ENCODE peak calls at places on chromosome 6, in five cellular contexts. One of them, this sample, is unnamed.

GRCh38 chr6:164532546-164533362 is 776.7 kb downstream of the C6orf118 start:
- DNase-seq in HepG2: no peak
- DNase-seq in GM12878: no peak
- DNase-seq in H1: no peak
- DNase-seq in K562: no peak
- DNase-seq in this sample: no peak

GRCh38 chr6:2850480-2851150 is 9.0 kb upstream of the SERPINB1 start:
- DNase-seq in HepG2: no peak
- DNase-seq in GM12878: no peak
- DNase-seq in H1: no peak
- DNase-seq in K562: no peak
- DNase-seq in this sample: no peak

GRCh38 chr6:22401206-22401605 is 104.4 kb upstream of the PRL start:
- DNase-seq in H1: no peak
- DNase-seq in GM12878: no peak
- DNase-seq in K562: no peak
- DNase-seq in HepG2: no peak
- DNase-seq in this sample: no peak

GRCh38 chr6:56860466-56860865 is 94.4 kb upstream of the BEND6 start:
- DNase-seq in HepG2: no peak
- DNase-seq in K562: no peak
- DNase-seq in GM12878: no peak
- DNase-seq in H1: no peak
- DNase-seq in this sample: no peak

GRCh38 chr6:149852180-149852579 is 12.0 kb downstream of the LRP11 start:
- DNase-seq in GM12878: peak
- DNase-seq in K562: no peak
- DNase-seq in H1: no peak
- DNase-seq in HepG2: no peak
- DNase-seq in this sample: no peak

GRCh38 chr6:170020041-170020583 is 268.7 kb downstream of the ERMARD start:
- DNase-seq in GM12878: no peak
- DNase-seq in HepG2: no peak
- DNase-seq in H1: no peak
- DNase-seq in K562: no peak
- DNase-seq in this sample: no peak

GRCh38 chr6:83517500-83517899 is 5.2 kb downstream of the PRSS35 start:
- DNase-seq in K562: no peak
- DNase-seq in GM12878: no peak
- DNase-seq in H1: no peak
- DNase-seq in HepG2: no peak
- DNase-seq in this sample: no peak

GRCh38 chr6:35562060-35562459 is 49.4 kb upstream of the TULP1 start:
- DNase-seq in K562: no peak
- DNase-seq in HepG2: no peak
- DNase-seq in GM12878: no peak
- DNase-seq in H1: no peak
- DNase-seq in this sample: no peak

GRCh38 chr6:131001113-131001776 is 61.8 kb downstream of the EPB41L2 start:
- DNase-seq in HepG2: no peak
- DNase-seq in GM12878: no peak
- DNase-seq in K562: no peak
- DNase-seq in H1: no peak
- DNase-seq in this sample: no peak

GRCh38 chr6:45488884-45489283 is 111.2 kb upstream of the SUPT3H start:
- DNase-seq in K562: no peak
- DNase-seq in HepG2: no peak
- DNase-seq in H1: no peak
- DNase-seq in GM12878: no peak
- DNase-seq in this sample: no peak

GRCh38 chr6:35400901-35401311 is 51.2 kb upstream of the FANCE start:
- DNase-seq in GM12878: no peak
- DNase-seq in H1: no peak
- DNase-seq in HepG2: no peak
- DNase-seq in K562: no peak
- DNase-seq in this sample: no peak

GRCh38 chr6:4402477-4402976 is 267.2 kb upstream of the ECI2 start:
- DNase-seq in HepG2: peak
- DNase-seq in K562: no peak
- DNase-seq in GM12878: no peak
- DNase-seq in H1: no peak
- DNase-seq in this sample: no peak

GRCh38 chr6:167093922-167094432 is 28.9 kb upstream of the CCR6 start:
- DNase-seq in HepG2: no peak
- DNase-seq in GM12878: peak
- DNase-seq in K562: no peak
- DNase-seq in H1: no peak
- DNase-seq in this sample: no peak
- TF ChIP-seq ATF2 in HepG2: no peak
- TF ChIP-seq ATF2 in GM12878: no peak
- TF ChIP-seq ATF2 in K562: no peak
- TF ChIP-seq ATF2 in H1: no peak
- TF ChIP-seq ATF2 in this sample: no peak

DNA sequence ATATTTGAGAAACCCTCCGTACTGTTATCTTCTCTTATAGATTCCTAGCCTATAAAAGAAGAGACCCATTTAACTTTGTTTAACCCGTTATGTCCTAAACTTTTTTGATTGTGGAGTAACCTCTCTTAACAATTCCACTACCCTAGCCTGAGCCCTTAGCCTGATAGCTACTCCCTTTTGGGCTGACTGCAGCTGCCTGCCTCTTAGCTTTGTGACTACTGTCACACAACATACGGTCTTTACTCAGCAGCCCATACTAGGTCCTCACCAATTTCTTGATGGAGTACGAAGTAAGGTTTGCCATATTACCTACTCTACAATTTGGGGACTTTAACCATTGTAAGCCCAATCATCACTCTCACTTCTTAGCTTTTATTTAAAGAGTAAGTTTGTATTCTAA is 72.7 kb downstream of the QRSL1 start:
- DNase-seq in K562: no peak
- DNase-seq in HepG2: no peak
- DNase-seq in H1: no peak
- DNase-seq in GM12878: no peak
- DNase-seq in this sample: no peak
- TF ChIP-seq ATF2 in K562: no peak
- TF ChIP-seq ATF2 in HepG2: no peak
- TF ChIP-seq ATF2 in H1: no peak
- TF ChIP-seq ATF2 in GM12878: no peak
- TF ChIP-seq ATF2 in this sample: no peak

DNA sequence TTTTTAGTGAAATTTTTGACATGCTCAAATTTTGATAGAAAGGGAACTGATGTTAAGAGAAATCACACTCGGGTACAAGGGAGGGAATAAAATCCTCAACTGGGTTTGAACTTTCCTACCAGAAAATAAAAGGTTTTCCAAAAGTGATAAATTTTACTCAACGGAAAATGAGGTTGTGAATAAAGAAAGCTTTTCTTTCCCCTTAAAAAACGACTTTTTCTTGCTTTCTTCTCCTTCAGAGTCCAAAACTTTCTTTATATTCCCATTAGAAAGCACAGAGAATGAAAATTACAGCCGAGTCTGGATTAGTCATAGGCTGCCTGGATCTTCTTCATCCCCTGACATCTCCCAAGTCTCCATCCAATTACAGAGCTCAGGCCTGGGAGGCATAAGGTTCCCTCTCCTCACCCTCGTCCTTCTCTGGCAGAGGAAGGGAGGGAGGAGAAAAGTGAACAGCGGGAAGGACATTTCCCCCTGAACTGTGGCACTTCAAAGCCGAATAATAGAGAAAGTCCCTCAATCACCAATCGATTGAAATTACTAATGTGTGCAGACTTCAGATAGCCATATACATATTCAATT is 28.1 kb upstream of the QKI start:
- DNase-seq in K562: no peak
- DNase-seq in HepG2: no peak
- DNase-seq in GM12878: no peak
- DNase-seq in H1: no peak
- DNase-seq in this sample: no peak
- TF ChIP-seq ATF2 in K562: no peak
- TF ChIP-seq ATF2 in HepG2: no peak
- TF ChIP-seq ATF2 in GM12878: no peak
- TF ChIP-seq ATF2 in H1: no peak
- TF ChIP-seq ATF2 in this sample: no peak

DNA sequence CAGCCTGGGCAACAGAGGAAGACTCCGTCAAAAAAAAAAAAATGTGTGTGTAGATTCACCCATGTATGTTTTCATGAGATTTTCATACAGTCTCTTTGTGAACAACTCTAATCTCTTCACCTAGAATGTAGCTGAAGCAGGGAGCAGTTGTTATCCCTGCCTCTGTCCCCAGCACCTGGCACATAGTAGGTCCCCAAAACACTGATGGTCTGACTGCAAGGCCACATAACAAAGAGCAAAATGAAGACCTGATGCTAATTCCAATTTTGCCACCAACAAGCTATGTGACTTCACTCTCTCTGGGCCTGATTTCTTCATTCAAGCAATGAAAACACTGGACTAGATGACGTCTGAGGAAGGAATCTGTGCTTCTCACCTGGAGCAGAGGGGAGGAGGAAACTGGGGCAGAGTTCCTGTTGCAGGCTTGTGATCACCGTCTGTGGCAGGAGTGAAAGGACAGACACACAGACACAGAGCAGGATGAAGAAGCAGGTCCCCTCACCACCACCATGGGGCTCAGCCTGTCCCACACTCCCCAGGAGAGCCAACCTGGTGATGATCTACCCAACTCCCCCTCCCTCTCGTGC is 4.6 kb downstream of the SLC44A4 start:
- DNase-seq in HepG2: no peak
- DNase-seq in K562: no peak
- DNase-seq in GM12878: no peak
- DNase-seq in H1: no peak
- DNase-seq in this sample: no peak
- TF ChIP-seq ATF2 in HepG2: no peak
- TF ChIP-seq ATF2 in K562: no peak
- TF ChIP-seq ATF2 in GM12878: no peak
- TF ChIP-seq ATF2 in H1: no peak
- TF ChIP-seq ATF2 in this sample: no peak

GRCh38 chr6:53020005-53020744 is 25.1 kb upstream of the GSTA4 start:
- DNase-seq in K562: peak
- DNase-seq in GM12878: no peak
- DNase-seq in H1: no peak
- DNase-seq in HepG2: no peak
- DNase-seq in this sample: no peak
- TF ChIP-seq ATF2 in K562: no peak
- TF ChIP-seq ATF2 in GM12878: no peak
- TF ChIP-seq ATF2 in H1: no peak
- TF ChIP-seq ATF2 in HepG2: no peak
- TF ChIP-seq ATF2 in this sample: no peak

GRCh38 chr6:89411269-89412070 is 603 bp downstream of the RRAGD start:
- DNase-seq in GM12878: no peak
- DNase-seq in K562: no peak
- DNase-seq in HepG2: no peak
- DNase-seq in H1: no peak
- DNase-seq in this sample: peak
- TF ChIP-seq ATF2 in GM12878: no peak
- TF ChIP-seq ATF2 in K562: no peak
- TF ChIP-seq ATF2 in HepG2: no peak
- TF ChIP-seq ATF2 in H1: no peak
- TF ChIP-seq ATF2 in this sample: no peak

GRCh38 chr6:44487611-44488010 is 100.1 kb downstream of the CDC5L start:
- DNase-seq in HepG2: no peak
- DNase-seq in GM12878: no peak
- DNase-seq in H1: no peak
- DNase-seq in K562: no peak
- DNase-seq in this sample: no peak

GRCh38 chr6:44489912-44490604 is 102.6 kb downstream of the CDC5L start:
- DNase-seq in H1: no peak
- DNase-seq in K562: no peak
- DNase-seq in HepG2: no peak
- DNase-seq in GM12878: no peak
- DNase-seq in this sample: no peak

GRCh38 chr6:44485601-44486000 is 98.1 kb downstream of the CDC5L start:
- DNase-seq in HepG2: no peak
- DNase-seq in K562: no peak
- DNase-seq in GM12878: no peak
- DNase-seq in H1: no peak
- DNase-seq in this sample: no peak

GRCh38 chr6:44487002-44487401 is 99.5 kb downstream of the CDC5L start:
- DNase-seq in H1: no peak
- DNase-seq in GM12878: no peak
- DNase-seq in HepG2: no peak
- DNase-seq in K562: no peak
- DNase-seq in this sample: no peak

DNA sequence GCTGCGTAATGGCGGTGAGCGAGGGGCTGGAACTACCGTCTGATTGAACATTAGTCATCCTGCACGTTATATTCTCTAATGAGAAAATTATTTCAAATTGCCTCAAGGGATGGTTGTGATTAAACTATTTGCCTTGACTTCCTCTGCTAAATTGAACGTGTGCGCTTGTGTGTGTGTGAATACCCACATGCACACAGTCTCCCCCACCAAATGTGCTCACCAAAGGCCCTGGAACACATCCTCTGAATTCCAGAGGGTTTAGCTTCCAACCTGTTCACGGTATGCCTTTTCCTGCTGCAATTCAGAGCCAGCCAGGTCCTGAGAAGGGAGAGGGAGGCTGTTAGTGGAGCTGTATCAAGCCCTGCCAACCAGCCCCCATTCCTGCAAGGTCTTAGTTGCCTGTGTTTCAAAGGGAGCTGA is 98.5 kb downstream of the CDC5L start:
- DNase-seq in HepG2: no peak
- DNase-seq in H1: no peak
- DNase-seq in GM12878: no peak
- DNase-seq in K562: no peak
- DNase-seq in this sample: no peak
- TF ChIP-seq ATF2 in HepG2: no peak
- TF ChIP-seq ATF2 in H1: no peak
- TF ChIP-seq ATF2 in GM12878: no peak
- TF ChIP-seq ATF2 in K562: no peak
- TF ChIP-seq ATF2 in this sample: no peak

DNA sequence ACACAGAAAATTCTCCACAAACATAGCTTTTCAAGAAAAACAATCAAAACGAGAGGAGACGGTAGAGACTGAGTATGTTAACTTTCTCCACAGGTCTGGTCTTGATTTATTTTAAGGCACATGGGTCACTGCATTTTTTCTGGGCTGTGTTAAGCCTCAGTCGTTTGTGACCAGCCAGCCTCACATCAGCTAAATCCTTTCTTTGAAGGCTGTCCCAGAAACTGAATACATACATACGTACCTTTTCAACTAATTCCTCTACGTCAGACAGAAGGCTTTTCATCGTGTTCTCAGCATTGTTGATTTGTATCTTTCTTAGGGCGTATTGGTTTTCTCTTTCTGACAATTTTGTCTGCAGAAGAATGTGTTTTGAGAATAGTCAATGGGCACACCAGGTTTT is 69.4 kb downstream of the LAMA4 start:
- DNase-seq in GM12878: no peak
- DNase-seq in K562: no peak
- DNase-seq in H1: no peak
- DNase-seq in HepG2: no peak
- DNase-seq in this sample: no peak
- TF ChIP-seq ATF2 in GM12878: no peak
- TF ChIP-seq ATF2 in K562: no peak
- TF ChIP-seq ATF2 in H1: no peak
- TF ChIP-seq ATF2 in HepG2: no peak
- TF ChIP-seq ATF2 in this sample: no peak